ENCODE peak calls at places on chromosomes 6 and 20, in five cellular contexts. M is cardiac muscle cell, Z is adipocyte, O is upper lobe of right lung, R is PC-3. G is an unnamed sample. For H3K36me3, the result is how much of the 10 kb centered on the place peaks cover.

GRCh38 chr6:166223091-166223490 is 55.4 kb upstream of the TBXT start:
- DNase-seq in M (peak), Z (no peak), O (no peak), R (no peak), G (no peak)

GRCh38 chr6:127606131-127606562 is 29.2 kb downstream of the C6orf58 start:
- DNase-seq in M (peak), Z (peak), O (no peak), R (peak), G (no peak)

GRCh38 chr20:12054556-12054955 is 136.9 kb downstream of the BTBD3 start:
- DNase-seq in M (no peak), Z (no peak), O (no peak), R (no peak), G (no peak)

GRCh38 chr6:106924699-106925523 is 49.6 kb downstream of the CD24 start:
- DNase-seq in M (no peak), Z (no peak), O (no peak), R (no peak), G (no peak)

GRCh38 chr6:40287296-40287820 is 299.8 kb downstream of the LRFN2 start:
- DNase-seq in M (no peak), Z (no peak), O (no peak), R (no peak), G (no peak)

GRCh38 chr20:10848810-10849370 is 175.1 kb upstream of the JAG1 start:
- DNase-seq in M (peak), Z (peak), O (no peak), R (peak), G (peak)

GRCh38 chr20:38573381-38573780 is 7.6 kb upstream of the ADIG start:
- DNase-seq in M (no peak), Z (no peak), O (no peak), R (no peak), G (no peak)

GRCh38 chr6:101887532-101887931 is 494.0 kb downstream of the GRIK2 start:
- DNase-seq in M (no peak), Z (no peak), O (no peak), R (no peak), G (no peak)

GRCh38 chr6:77025824-77026223 is 437.5 kb downstream of the HTR1B start:
- DNase-seq in M (no peak), Z (no peak), O (no peak), R (no peak), G (no peak)

GRCh38 chr20:25243416-25243979 is 4.4 kb upstream of the PYGB start:
- DNase-seq in M (no peak), Z (no peak), O (no peak), R (no peak), G (no peak)

GRCh38 chr6:167588920-167589614 is 237.6 kb upstream of the AFDN start:
- DNase-seq in M (no peak), Z (no peak), O (no peak), R (no peak), G (no peak)

GRCh38 chr6:36927691-36928546 is 26.6 kb upstream of the PI16 start:
- DNase-seq in M (no peak), Z (no peak), O (no peak), R (no peak), G (no peak)

GRCh38 chr6:89895273-89895874 is 1.1 kb downstream of the GJA10 start:
- DNase-seq in M (peak), Z (peak), O (no peak), R (peak), G (no peak)

GRCh38 chr6:158488065-158488464 is 71.8 kb upstream of the TMEM181 start:
- DNase-seq in M (peak), Z (peak), O (no peak), R (peak), G (peak)

GRCh38 chr6:144033816-144034540 is 25.9 kb upstream of the PLAGL1 start:
- DNase-seq in M (peak), Z (peak), O (no peak), R (peak), G (peak)

GRCh38 chr6:147674794-147675193 is 166.3 kb downstream of the SAMD5 start:
- DNase-seq in M (no peak), Z (no peak), O (no peak), R (no peak), G (no peak)
- H3K36me3 ChIP-seq in M (under half), Z (under half), O (under half), R (under half), G (under half)

DNA sequence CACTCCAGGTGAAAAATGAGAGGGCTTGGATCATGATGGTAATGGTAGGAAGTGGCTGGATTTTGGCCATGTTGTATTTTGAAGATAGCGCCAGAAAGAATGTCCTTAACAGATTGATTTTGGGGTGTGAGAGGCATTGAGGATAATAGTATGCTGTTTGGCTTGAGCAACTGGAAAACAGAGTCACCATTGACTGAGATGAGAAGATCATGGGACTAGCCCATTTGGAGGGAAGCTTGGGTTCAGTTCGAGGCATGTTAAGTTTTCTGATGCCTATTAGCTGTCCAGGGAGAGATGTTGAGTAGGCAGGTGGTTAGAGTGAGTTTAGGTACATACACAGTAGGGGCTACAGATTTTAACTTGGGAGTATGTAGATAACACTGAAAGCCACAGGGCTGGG is 23.3 kb downstream of the PLCG1 start:
- DNase-seq in M (no peak), Z (no peak), O (no peak), R (no peak), G (no peak)
- H3K36me3 ChIP-seq in M (under half), Z (under half), O (under half), R (under half), G (under half)

GRCh38 chr6:112013051-112013450 is 40.9 kb upstream of the CCN6 start:
- DNase-seq in M (no peak), Z (no peak), O (no peak), R (no peak), G (no peak)
- H3K36me3 ChIP-seq in M (under half), Z (under half), O (under half), R (under half), G (under half)

DNA sequence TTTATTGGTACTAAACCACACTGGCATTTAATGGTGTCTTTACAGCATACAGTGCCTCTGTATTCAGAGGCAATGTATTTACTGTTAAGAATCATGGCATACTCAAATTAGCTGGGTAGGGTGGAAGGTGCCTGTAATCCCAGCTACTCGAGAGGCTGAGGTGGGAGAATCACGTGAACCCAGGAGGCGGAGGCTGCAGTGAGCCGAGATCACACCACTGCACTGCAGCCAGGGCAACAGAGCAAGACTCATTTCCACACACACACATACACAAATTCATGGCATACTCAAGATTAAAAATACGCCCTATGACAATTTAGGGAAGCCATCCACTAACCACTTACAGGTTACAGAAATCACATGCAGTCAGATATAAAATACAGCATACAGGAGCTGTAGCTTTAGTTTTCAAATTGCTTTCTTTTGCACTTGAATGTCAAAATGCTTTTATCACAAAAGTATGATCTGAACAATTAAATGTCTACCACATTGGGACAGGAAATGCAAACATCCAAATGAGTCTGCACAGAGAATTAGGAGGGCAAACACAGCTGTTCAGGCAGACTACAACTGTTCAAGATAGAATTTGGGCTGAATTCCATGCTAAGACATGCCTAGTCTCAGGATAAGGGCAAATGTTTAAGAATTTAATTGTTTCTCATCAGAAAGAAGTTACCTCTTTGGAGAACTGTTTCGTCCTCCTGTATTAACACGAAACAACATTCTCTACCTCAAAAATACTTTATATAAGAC is 36.4 kb downstream of the CSNK2A1 start:
- DNase-seq in M (no peak), Z (no peak), O (no peak), R (no peak), G (no peak)
- H3K36me3 ChIP-seq in M (under half), Z (half or more), O (half or more), R (half or more), G (under half)

DNA sequence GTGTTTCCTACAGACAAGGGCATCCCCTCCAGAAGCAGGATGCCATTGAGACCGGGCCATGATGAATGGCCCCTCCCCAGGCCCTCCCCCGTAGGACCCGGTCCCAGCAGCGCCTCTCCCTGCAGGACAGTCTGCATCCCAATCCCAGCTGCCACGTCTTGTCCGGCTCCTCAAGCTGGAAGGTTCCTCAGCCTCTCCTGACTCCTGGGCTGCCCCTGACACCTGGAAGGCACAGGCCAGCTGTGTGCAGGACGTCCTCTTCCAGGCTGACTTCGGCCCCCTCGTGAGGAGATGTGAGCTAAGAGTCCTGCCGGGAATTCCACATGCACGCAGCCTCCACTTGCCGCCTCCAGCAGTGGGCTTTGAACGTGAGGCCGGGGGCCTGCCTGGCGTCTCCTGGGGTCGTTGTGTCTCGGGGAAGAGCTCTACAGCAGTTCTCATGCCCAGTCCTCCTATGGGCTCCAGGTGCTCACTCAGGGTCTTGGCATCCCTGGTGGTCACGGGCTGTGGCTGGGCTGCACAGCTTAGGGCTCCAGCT is 64.4 kb downstream of the TAF4 start:
- DNase-seq in M (no peak), Z (no peak), O (no peak), R (no peak), G (no peak)
- H3K36me3 ChIP-seq in M (half or more), Z (half or more), O (half or more), R (under half), G (under half)

GRCh38 chr20:1165521-1165920 is 19.3 kb downstream of the TMEM74B start:
- DNase-seq in M (no peak), Z (no peak), O (no peak), R (no peak), G (no peak)
- H3K36me3 ChIP-seq in M (under half), Z (half or more), O (half or more), R (half or more), G (under half)

GRCh38 chr20:34079818-34080217 is 32.2 kb downstream of the EIF2S2 start:
- DNase-seq in M (no peak), Z (no peak), O (no peak), R (no peak), G (no peak)
- H3K36me3 ChIP-seq in M (under half), Z (half or more), O (half or more), R (under half), G (under half)

DNA sequence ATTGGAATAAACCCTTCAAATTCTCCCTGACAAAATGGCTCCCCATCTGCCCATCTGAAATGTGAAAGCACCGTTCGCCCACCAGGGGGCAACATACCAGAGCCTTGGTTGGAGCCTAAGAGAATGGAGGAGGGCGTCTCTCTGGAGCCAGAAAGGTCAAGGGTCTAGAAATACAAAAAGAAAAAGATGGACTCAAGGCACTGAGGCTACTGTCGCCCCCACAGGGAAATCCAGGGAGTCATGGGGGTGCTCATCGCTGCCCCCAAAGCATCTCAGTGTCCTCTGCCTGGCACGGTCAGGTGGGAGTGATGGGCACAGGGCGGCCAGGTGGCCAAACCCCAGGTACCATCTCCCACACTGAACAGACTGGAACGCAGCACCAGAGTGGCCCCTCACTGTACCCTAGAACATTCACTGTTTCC is 136.3 kb downstream of the ZMYND8 start:
- DNase-seq in M (peak), Z (peak), O (no peak), R (peak), G (no peak)
- H3K36me3 ChIP-seq in M (half or more), Z (half or more), O (half or more), R (under half), G (under half)

DNA sequence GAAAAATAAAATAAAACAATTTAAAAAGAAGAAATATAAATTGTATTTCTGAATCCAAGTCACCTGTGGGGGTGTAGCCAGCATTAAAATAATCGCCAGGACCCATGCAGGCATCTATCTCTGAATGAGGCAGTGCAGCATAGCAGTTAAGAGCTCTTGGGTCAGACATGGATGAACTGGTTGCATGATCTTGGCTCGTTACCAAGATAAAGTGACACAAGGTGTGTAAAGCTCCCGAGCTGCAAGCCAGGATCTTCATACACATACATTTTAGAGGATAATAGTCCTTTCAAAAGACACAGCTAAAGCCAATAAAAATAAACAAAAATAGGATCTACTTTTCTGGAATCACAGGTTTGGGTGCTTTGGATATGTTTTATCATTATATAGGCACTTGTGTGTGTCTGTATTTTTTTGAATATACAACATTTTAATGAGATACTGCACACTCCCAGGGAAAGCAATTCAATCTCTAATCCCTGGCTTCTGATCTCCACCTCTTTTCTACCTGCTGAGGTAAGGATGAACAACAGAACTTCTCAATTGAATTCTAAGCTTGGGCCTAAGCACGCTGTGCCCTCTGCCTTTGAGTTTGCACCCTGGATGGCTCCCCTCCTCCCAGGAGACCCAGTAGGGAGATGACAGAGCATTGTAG is 8.9 kb downstream of the TRIM10 start:
- DNase-seq in M (no peak), Z (no peak), O (no peak), R (peak), G (no peak)
- H3K36me3 ChIP-seq in M (under half), Z (under half), O (under half), R (under half), G (under half)

G was measured in BJ.